ENCODE peak calls at places on chromosome 22, in seven cellular contexts. G, Y, K, L, R, A and B are unnamed samples.

GRCh38 chr22:38531251-38531956 is 25.3 kb upstream of the DDX17 start:
- DNase-seq in G (no peak), Y (no peak), K (no peak), L (no peak), R (no peak), A (no peak), B (no peak)

GRCh38 chr22:44942056-44942455 is 67.7 kb downstream of the PHF21B start:
- DNase-seq in G (no peak), Y (no peak), K (no peak), L (peak), R (no peak), A (no peak), B (no peak)

GRCh38 chr22:42154731-42155543 is 24.3 kb upstream of the CYP2D6 start:
- DNase-seq in G (no peak), Y (no peak), K (no peak), L (no peak), R (no peak), A (no peak), B (no peak)

GRCh38 chr22:44224166-44224565 is 43.4 kb downstream of the PARVG start:
- DNase-seq in G (no peak), Y (no peak), K (no peak), L (no peak), R (no peak), A (no peak), B (no peak)

GRCh38 chr22:43226368-43226979 is 39.5 kb upstream of the TTLL12 start:
- DNase-seq in G (peak), Y (peak), K (no peak), L (peak), R (no peak), A (peak), B (no peak)

GRCh38 chr22:46069518-46070214 is 80.7 kb upstream of the PPARA start:
- DNase-seq in G (no peak), Y (no peak), K (no peak), L (peak), R (peak), A (no peak), B (peak)

GRCh38 chr22:31647516-31647915 is 14.5 kb downstream of the PISD start:
- DNase-seq in G (no peak), Y (no peak), K (no peak), L (no peak), R (no peak), A (no peak), B (no peak)

GRCh38 chr22:33832558-33833151 is 87.6 kb downstream of the LARGE1 start:
- DNase-seq in G (no peak), Y (no peak), K (no peak), L (no peak), R (no peak), A (no peak), B (no peak)

GRCh38 chr22:29695129-29695926 is 24.5 kb upstream of the CABP7 start:
- DNase-seq in G (no peak), Y (no peak), K (no peak), L (peak), R (no peak), A (no peak), B (no peak)

GRCh38 chr22:39456262-39457046 is at the start of gene MGAT3:
- DNase-seq in G (no peak), Y (no peak), K (no peak), L (peak), R (no peak), A (no peak), B (no peak)

GRCh38 chr22:44438481-44439131 is 59.4 kb downstream of the RTL6 start:
- DNase-seq in G (no peak), Y (no peak), K (no peak), L (no peak), R (no peak), A (no peak), B (no peak)

GRCh38 chr22:23110922-23111527 is 30.8 kb downstream of the RSPH14 start:
- DNase-seq in G (no peak), Y (peak), K (no peak), L (no peak), R (no peak), A (no peak), B (no peak)

GRCh38 chr22:46088541-46089311 is 61.6 kb upstream of the PPARA start:
- DNase-seq in G (no peak), Y (no peak), K (no peak), L (no peak), R (no peak), A (no peak), B (no peak)

GRCh38 chr22:29463487-29464088 is 16.4 kb upstream of the NEFH start:
- DNase-seq in G (no peak), Y (no peak), K (no peak), L (no peak), R (no peak), A (no peak), B (no peak)

GRCh38 chr22:19522190-19522880 is 1.9 kb downstream of the CLDN5 start:
- DNase-seq in G (no peak), Y (no peak), K (no peak), L (peak), R (no peak), A (no peak), B (no peak)

GRCh38 chr22:34055525-34056200 is 135.4 kb upstream of the LARGE1 start:
- DNase-seq in G (peak), Y (no peak), K (no peak), L (peak), R (no peak), A (peak), B (peak)

GRCh38 chr22:32723632-32724031 is 77.9 kb upstream of the TIMP3 start:
- DNase-seq in G (no peak), Y (no peak), K (peak), L (no peak), R (no peak), A (no peak), B (no peak)

GRCh38 chr22:21680830-21681565 is 15.2 kb downstream of the PPIL2 start:
- DNase-seq in G (no peak), Y (no peak), K (no peak), L (no peak), R (no peak), A (no peak), B (no peak)

GRCh38 chr22:41888638-41889200 is 26.2 kb downstream of the SHISA8 start:
- DNase-seq in G (no peak), Y (no peak), K (no peak), L (no peak), R (no peak), A (no peak), B (no peak)

GRCh38 chr22:17785185-17786184 is 11.2 kb upstream of the BID start:
- DNase-seq in G (peak), Y (peak), K (no peak), L (no peak), R (peak), A (peak), B (peak)
- TF ChIP-seq JUND in G (no peak), Y (no peak), K (no peak), L (no peak), R (no peak), A (no peak), B (no peak)

GRCh38 chr22:49954991-49955580 is 5.5 kb upstream of the PIM3 start:
- DNase-seq in G (no peak), Y (no peak), K (no peak), L (no peak), R (no peak), A (no peak), B (no peak)
- TF ChIP-seq JUND in G (no peak), Y (no peak), K (no peak), L (no peak), R (no peak), A (no peak), B (no peak)

DNA sequence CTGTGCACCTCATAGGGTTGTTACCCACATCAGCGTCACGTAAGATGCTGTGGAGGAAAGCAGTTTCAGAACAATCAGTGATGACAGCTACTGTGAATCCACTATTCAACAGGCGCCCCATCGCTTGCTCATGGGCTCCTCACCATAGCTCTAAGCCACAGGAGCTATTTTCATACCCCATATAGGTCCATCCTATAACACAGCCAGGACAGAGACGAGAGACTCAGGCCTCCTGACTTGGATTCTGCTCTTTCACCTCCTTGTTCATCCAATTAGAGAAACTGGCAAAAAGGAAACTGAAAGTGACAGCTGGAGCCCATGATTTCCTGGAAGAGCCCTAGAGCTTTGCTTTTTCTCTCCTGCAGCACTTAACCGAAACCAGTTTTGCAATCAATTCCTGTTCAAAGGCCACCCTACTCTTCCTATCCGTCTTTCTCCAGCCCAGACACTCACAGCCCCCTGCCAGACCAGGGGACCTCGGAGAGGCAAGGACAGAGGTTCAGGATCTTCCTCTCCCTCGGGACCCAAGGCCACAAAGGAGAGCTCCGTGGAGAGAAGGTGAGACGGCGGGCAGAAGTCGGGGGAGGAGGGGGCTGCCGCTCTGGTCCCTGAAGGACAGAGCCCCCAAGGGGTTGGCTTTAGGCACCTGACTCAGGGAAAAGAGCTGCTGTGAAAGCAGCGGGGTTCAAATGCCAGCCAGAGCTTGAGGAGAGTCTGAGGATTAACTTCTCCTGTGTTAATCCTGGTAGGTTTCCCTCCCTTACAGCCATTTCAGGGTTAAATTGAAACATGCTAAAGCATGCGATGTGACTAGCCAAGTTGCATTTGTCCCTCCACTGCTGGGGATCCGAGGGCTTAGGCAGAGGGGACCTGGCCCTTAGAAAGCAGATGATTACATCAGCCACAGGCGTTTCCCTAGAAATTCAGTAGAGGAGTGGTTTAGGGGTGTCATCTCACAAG is at the start of gene APOL6:
- DNase-seq in G (peak), Y (peak), K (peak), L (no peak), R (no peak), A (no peak), B (peak)
- TF ChIP-seq JUND in G (no peak), Y (peak), K (no peak), L (no peak), R (no peak), A (no peak), B (no peak)

GRCh38 chr22:26756675-26757293 is 99.4 kb downstream of the MIAT start:
- DNase-seq in G (no peak), Y (peak), K (no peak), L (peak), R (peak), A (no peak), B (peak)
- TF ChIP-seq JUND in G (no peak), Y (no peak), K (no peak), L (no peak), R (no peak), A (no peak), B (no peak)

GRCh38 chr22:48102581-48102980 is 1340.1 kb downstream of the TBC1D22A start:
- DNase-seq in G (no peak), Y (no peak), K (no peak), L (no peak), R (no peak), A (no peak), B (no peak)

GRCh38 chr22:48099671-48100070 is 1337.2 kb downstream of the TBC1D22A start:
- DNase-seq in G (no peak), Y (no peak), K (no peak), L (no peak), R (no peak), A (no peak), B (no peak)

GRCh38 chr22:48099251-48099650 is 1336.8 kb downstream of the TBC1D22A start:
- DNase-seq in G (no peak), Y (no peak), K (no peak), L (no peak), R (no peak), A (no peak), B (no peak)

GRCh38 chr22:48101704-48102103 is 1339.3 kb downstream of the TBC1D22A start:
- DNase-seq in G (no peak), Y (no peak), K (no peak), L (no peak), R (no peak), A (no peak), B (no peak)

GRCh38 chr22:48100685-48101417 is 1338.4 kb downstream of the TBC1D22A start:
- DNase-seq in G (no peak), Y (no peak), K (no peak), L (no peak), R (no peak), A (no peak), B (no peak)
- TF ChIP-seq JUND in G (no peak), Y (no peak), K (no peak), L (no peak), R (no peak), A (no peak), B (no peak)

DNA sequence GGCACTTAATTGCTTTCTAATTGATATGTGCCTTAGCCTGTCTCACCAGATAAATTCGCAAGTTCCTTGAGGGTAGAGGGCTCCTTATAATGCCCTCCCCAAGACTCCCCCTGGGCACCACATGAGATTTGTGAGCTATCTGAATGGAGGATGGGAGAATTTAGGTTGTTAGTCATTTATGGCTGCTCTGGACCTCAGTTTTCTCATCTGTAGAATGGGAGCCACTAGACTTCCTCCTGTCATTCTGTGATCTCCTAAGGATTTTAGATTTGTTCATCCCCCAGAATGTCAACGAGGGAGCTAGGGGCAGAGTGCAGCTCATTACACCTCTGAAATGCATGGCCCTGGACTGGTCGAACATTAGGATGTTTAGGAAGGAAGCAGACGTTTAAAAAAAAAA is 294.6 kb downstream of the MIAT start:
- DNase-seq in G (no peak), Y (no peak), K (no peak), L (peak), R (no peak), A (no peak), B (no peak)
- TF ChIP-seq JUND in G (no peak), Y (no peak), K (no peak), L (no peak), R (no peak), A (no peak), B (no peak)

GRCh38 chr22:37231406-37232139 is 12.5 kb downstream of the RAC2 start:
- DNase-seq in G (no peak), Y (no peak), K (no peak), L (peak), R (no peak), A (no peak), B (no peak)

GRCh38 chr22:37232140-37232998 is 11.7 kb downstream of the RAC2 start:
- DNase-seq in G (no peak), Y (no peak), K (no peak), L (no peak), R (no peak), A (no peak), B (no peak)

GRCh38 chr22:37229012-37229804 is 14.9 kb downstream of the RAC2 start:
- DNase-seq in G (no peak), Y (no peak), K (no peak), L (peak), R (peak), A (no peak), B (no peak)

GRCh38 chr22:37229805-37230672 is 14.0 kb downstream of the RAC2 start:
- DNase-seq in G (no peak), Y (peak), K (peak), L (no peak), R (peak), A (no peak), B (no peak)

DNA sequence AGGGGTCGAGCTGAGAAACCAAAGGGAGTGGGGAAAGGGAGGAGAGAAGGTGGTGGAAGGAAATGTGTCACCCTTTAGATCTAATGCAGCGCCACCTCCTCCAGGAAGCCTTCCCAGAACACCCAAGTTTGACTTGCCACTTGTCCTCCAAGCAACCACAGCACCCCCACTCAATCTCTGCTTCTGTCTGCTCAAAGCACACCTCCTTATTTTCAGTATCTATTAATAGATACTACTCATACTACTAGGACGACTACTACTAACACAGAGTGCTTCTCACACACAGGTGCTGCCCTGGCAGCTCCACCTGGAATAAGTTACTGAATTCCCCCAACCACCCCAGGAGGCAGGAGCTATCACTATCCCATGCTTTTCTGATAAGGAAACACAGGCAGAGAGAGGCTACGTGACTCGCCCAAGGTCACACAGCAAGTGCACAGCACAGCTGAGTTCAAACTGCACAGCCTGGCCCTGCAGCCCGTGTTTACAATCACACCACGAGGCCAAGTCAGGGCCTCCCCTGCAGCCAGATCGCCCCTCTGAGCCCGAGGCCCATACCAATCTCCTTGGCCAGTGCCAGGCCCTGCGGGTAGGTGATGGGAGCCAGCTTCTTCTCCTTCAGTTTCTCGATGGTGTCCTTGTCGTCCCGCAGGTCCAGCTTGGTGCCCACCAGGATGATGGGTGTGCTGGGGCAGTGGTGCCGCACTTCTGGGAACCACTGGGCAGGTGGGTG is 13.2 kb downstream of the RAC2 start:
- DNase-seq in G (no peak), Y (no peak), K (peak), L (no peak), R (no peak), A (no peak), B (no peak)
- TF ChIP-seq JUND in G (no peak), Y (no peak), K (no peak), L (no peak), R (no peak), A (no peak), B (no peak)

GRCh38 chr22:20641198-20641892 is 132.6 kb upstream of the SERPIND1 start:
- DNase-seq in G (no peak), Y (no peak), K (no peak), L (no peak), R (no peak), A (no peak), B (no peak)
- TF ChIP-seq JUND in G (no peak), Y (no peak), K (no peak), L (no peak), R (no peak), A (no peak), B (no peak)

GRCh38 chr22:37044634-37045625 is 6.6 kb upstream of the KCTD17 start:
- DNase-seq in G (no peak), Y (no peak), K (no peak), L (no peak), R (no peak), A (no peak), B (no peak)
- TF ChIP-seq JUND in G (no peak), Y (no peak), K (no peak), L (no peak), R (no peak), A (no peak), B (no peak)

GRCh38 chr22:40535189-40535512 is 101.4 kb downstream of the MRTFA start:
- DNase-seq in G (no peak), Y (no peak), K (no peak), L (no peak), R (no peak), A (no peak), B (no peak)

GRCh38 chr22:40534379-40535188 is 101.9 kb downstream of the MRTFA start:
- DNase-seq in G (no peak), Y (peak), K (peak), L (no peak), R (no peak), A (no peak), B (no peak)

GRCh38 chr22:40529817-40530216 is 106.7 kb downstream of the MRTFA start:
- DNase-seq in G (no peak), Y (no peak), K (no peak), L (no peak), R (no peak), A (no peak), B (no peak)

GRCh38 chr22:40533712-40534378 is 102.7 kb downstream of the MRTFA start:
- DNase-seq in G (no peak), Y (peak), K (peak), L (no peak), R (no peak), A (no peak), B (peak)

DNA sequence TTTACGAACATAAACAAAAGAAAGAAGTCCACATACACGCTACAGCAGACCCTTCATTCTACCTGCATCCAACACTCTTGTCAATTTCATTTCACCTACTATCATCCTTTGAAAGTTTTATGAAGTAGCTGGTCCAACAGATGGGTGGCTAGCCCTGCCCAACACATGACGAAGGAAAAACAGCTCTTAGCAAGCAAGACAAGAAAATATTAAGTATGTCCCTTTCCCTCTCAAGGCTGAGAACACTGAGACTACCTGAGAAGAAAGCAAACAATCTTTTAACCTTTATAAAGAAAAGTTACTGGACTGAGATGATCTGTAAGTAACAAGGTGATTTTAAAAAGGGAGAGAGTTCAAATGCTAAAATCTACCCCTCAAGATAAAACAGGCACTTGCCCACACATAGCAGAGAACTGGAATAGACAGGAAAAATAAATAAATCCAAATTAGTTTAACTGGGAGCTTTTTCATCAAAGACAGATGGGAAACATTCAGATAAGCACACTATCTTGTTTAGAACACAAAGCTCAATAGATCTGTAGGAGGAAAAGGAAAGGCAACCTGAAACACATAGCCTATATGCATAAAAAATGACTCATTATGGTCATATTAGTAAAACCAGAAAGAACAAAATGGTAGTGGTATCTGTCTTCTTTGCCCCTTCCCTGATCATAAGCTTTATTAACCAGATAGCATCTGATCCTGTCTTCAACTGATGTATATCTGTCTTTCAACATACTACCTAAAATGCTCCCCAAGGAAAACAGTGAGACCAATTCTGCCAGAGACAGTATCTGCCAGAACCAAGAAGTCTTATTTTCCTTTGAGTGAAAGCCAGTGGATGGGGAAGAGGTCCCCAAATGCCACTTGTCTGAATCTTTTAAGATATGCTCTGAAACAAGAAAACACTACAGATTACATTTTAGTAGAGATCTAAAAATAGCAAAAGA is 104.3 kb downstream of the MRTFA start:
- DNase-seq in G (no peak), Y (no peak), K (no peak), L (peak), R (no peak), A (no peak), B (no peak)
- TF ChIP-seq JUND in G (no peak), Y (no peak), K (no peak), L (no peak), R (no peak), A (no peak), B (no peak)